ENCODE peak calls at places on chromosomes 3 and 15, in five cellular contexts. W is hypothalamus; E is EL; D is GM13976; I is stimulated activated CD4-positive, alpha-beta T cell treated with anti-CD3 and anti-CD28 coated beads, Interleukin-1b, Interleukin-23, amount 100 ng/mL, for 1 hour. K is an unnamed sample.

GRCh38 chr15:51229907-51230328 is 108.5 kb downstream of the CYP19A1 start:
- DNase-seq in W (no peak), E (peak; percentile 38), I (no peak), D (peak; percentile 45), K (no peak)

GRCh38 chr3:73086071-73086494 is 24.6 kb downstream of the EBLN2 start:
- DNase-seq in W (peak; percentile 8), D (peak; percentile 53), E (peak; percentile 39), I (no peak), K (no peak)

GRCh38 chr3:161914703-161915102 is 418.1 kb downstream of the OTOL1 start:
- DNase-seq in D (no peak), E (peak; percentile 71), I (no peak), W (peak; percentile 48), K (no peak)

GRCh38 chr3:119145500-119146167 is at the start of gene TEX55:
- DNase-seq in W (no peak), I (no peak), E (peak; percentile 59), D (peak; percentile 76), K (no peak)

GRCh38 chr3:149494759-149495580 is 20.5 kb downstream of the TM4SF4 start:
- DNase-seq in W (no peak), E (peak; percentile 74), I (no peak), D (no peak), K (no peak)

GRCh38 chr15:84749111-84749991 is 959 bp downstream of the ZNF592 start:
- DNase-seq in I (no peak), D (no peak), E (peak; percentile 40), W (peak; percentile 25), K (no peak)

GRCh38 chr15:58212909-58213526 is 74.8 kb downstream of the AQP9 start:
- DNase-seq in W (no peak), I (no peak), D (no peak), E (peak; percentile 45), K (no peak)

GRCh38 chr3:42829083-42829627 is 19.9 kb downstream of the ACKR2 start:
- DNase-seq in W (no peak), I (no peak), E (no peak), D (no peak), K (no peak)

GRCh38 chr3:190912736-190913135 is 50.2 kb upstream of the GMNC start:
- DNase-seq in E (peak; percentile 41), W (no peak), I (no peak), D (no peak), K (no peak)

GRCh38 chr3:167078070-167078622 is 302.0 kb downstream of the ZBBX start:
- DNase-seq in E (no peak), W (no peak), I (no peak), D (no peak), K (no peak)

GRCh38 chr3:155418426-155418825 is 124.9 kb upstream of the STRIT1 start:
- DNase-seq in W (peak; percentile 23), D (no peak), I (no peak), E (no peak), K (no peak)

GRCh38 chr3:108301695-108302404 is 5.5 kb downstream of the HHLA2 start:
- DNase-seq in W (no peak), I (no peak), D (no peak), E (no peak), K (no peak)

GRCh38 chr3:112649478-112649735 is 8.5 kb upstream of the CCDC80 start:
- DNase-seq in E (peak; percentile 89), D (no peak), W (no peak), I (no peak), K (no peak)

GRCh38 chr3:129592362-129593150 is 13.9 kb downstream of the PLXND1 start:
- DNase-seq in E (no peak), D (no peak), W (peak; percentile 38), I (no peak), K (no peak)